ENCODE peak calls at places on chromosomes 11 and 22, in nine cellular contexts. Y is AG09319; C is endothelial cell; O is activated naive CD4-positive, alpha-beta T cell treated with anti-CD3 and anti-CD28 coated beads, Interleukin-2, amount 50 U/mL, for 16 hours; L is mesenchymal stem cell; X is NCI-H1092; V is AG08396; J is HTR-8/SVneo; Q is cardiac muscle cell. I is an unnamed sample.

GRCh38 chr22:36790648-36791047 is 14.7 kb upstream of the IFT27 start:
- DNase-seq in C (no peak), V (no peak), Q (no peak), L (no peak), X (no peak), Y (no peak), O (peak), J (no peak), I (no peak)

GRCh38 chr11:827146-827860 is 416 bp upstream of the CRACR2B start:
- DNase-seq in O (no peak), V (no peak), Y (no peak), X (no peak), J (no peak), C (peak), Q (peak), L (no peak), I (no peak)

GRCh38 chr22:39560127-39560526 is 10.4 kb upstream of the CACNA1I start:
- DNase-seq in C (no peak), J (no peak), Q (no peak), V (no peak), Y (no peak), X (no peak), L (no peak), O (no peak), I (no peak)

GRCh38 chr22:23424031-23424430 is 156.1 kb downstream of the IGLL1 start:
- DNase-seq in L (no peak), C (no peak), X (no peak), Q (no peak), Y (no peak), J (no peak), O (no peak), V (no peak), I (no peak)

GRCh38 chr22:47175761-47176359 is 413.4 kb downstream of the TBC1D22A start:
- DNase-seq in V (no peak), X (no peak), Y (no peak), L (no peak), C (no peak), O (peak), J (no peak), Q (no peak), I (no peak)

GRCh38 chr11:11451501-11452005 is 98.5 kb upstream of the CSNK2A3 start:
- DNase-seq in C (no peak), X (no peak), Q (no peak), V (no peak), Y (no peak), L (no peak), J (peak), O (no peak), I (peak)

GRCh38 chr11:38191101-38191500 is 1593.1 kb upstream of the RAG2 start:
- DNase-seq in Q (no peak), X (no peak), J (no peak), Y (no peak), V (no peak), O (no peak), L (no peak), C (no peak), I (no peak)

GRCh38 chr11:73981051-73981805 is 1.4 kb downstream of the UCP2 start:
- DNase-seq in J (no peak), V (no peak), L (no peak), X (no peak), C (no peak), O (no peak), Q (no peak), Y (no peak), I (no peak)

GRCh38 chr22:30079952-30080533 is at the start of gene HORMAD2:
- DNase-seq in X (no peak), Y (no peak), J (no peak), V (no peak), C (peak), Q (peak), O (no peak), L (peak), I (no peak)

GRCh38 chr11:121626507-121626875 is 173.7 kb upstream of the SORL1-AS1 start:
- DNase-seq in V (no peak), L (no peak), Y (no peak), Q (no peak), J (no peak), O (no peak), C (no peak), X (no peak), I (no peak)

GRCh38 chr11:68727783-68728182 is 23.5 kb downstream of the TESMIN start:
- DNase-seq in J (no peak), C (no peak), V (no peak), Y (no peak), O (no peak), Q (no peak), X (no peak), L (no peak), I (no peak)

GRCh38 chr11:7688238-7688826 is 15.0 kb upstream of the CYB5R2 start:
- DNase-seq in V (peak), O (no peak), X (no peak), Q (peak), J (peak), Y (no peak), L (peak), C (peak), I (peak)

GRCh38 chr11:27255447-27255828 is 107.6 kb downstream of the CCDC34 start:
- DNase-seq in C (no peak), X (no peak), Y (peak), Q (no peak), L (no peak), J (no peak), O (no peak), V (no peak), I (no peak)

GRCh38 chr11:101407324-101407723 is 176.5 kb downstream of the TRPC6 start:
- DNase-seq in L (no peak), V (peak), Y (no peak), J (no peak), Q (no peak), O (no peak), C (no peak), X (no peak), I (no peak)

GRCh38 chr11:124114942-124115781 is at the start of gene VWA5A:
- DNase-seq in Q (peak), J (peak), O (peak), V (peak), L (peak), Y (peak), C (peak), X (peak), I (peak)

GRCh38 chr11:100863080-100863581 is 176.0 kb downstream of the ARHGAP42 start:
- DNase-seq in C (no peak), V (peak), O (no peak), L (peak), J (peak), Q (peak), Y (peak), X (no peak), I (no peak)

GRCh38 chr22:30062934-30063333 is 17.3 kb upstream of the HORMAD2 start:
- DNase-seq in V (no peak), O (no peak), Q (no peak), X (no peak), L (no peak), Y (no peak), C (no peak), J (no peak), I (no peak)

GRCh38 chr11:122436188-122436555 is 219.3 kb upstream of the UBASH3B start:
- DNase-seq in Q (no peak), J (no peak), X (no peak), O (no peak), C (no peak), V (no peak), Y (no peak), L (no peak), I (no peak)

GRCh38 chr11:66548041-66548440 is 1.3 kb downstream of the ACTN3 start:
- DNase-seq in J (no peak), O (no peak), C (no peak), X (no peak), V (no peak), Y (no peak), Q (no peak), L (no peak), I (no peak)

GRCh38 chr11:22343411-22344032 is 5.3 kb downstream of the SLC17A6 start:
- DNase-seq in C (peak), L (no peak), Q (peak), V (no peak), Y (no peak), O (no peak), J (peak), X (no peak), I (no peak)

GRCh38 chr11:6204708-6205107 is 649 bp upstream of the C11orf42 start:
- DNase-seq in Y (no peak), O (no peak), V (no peak), Q (no peak), C (no peak), X (no peak), L (no peak), J (no peak), I (no peak)

GRCh38 chr11:128625316-128625715 is 38.0 kb upstream of the ETS1 start:
- DNase-seq in L (no peak), Q (no peak), Y (no peak), O (no peak), X (no peak), C (no peak), V (no peak), J (no peak), I (no peak)

GRCh38 chr11:65083134-65083833 is 556 bp downstream of the CDCA5 start:
- DNase-seq in C (no peak), O (no peak), Y (no peak), J (no peak), X (no peak), L (no peak), V (no peak), Q (no peak), I (no peak)